ENCODE peak calls at places on chromosomes 13 and 19, in ten cellular contexts. Z, E, P, Y, X, S, N, R, C and O are unnamed samples.
A peak's percentile ranks its signal among the peaks of the same experiment; 100 is the strongest.

GRCh38 chr13:82216165-82216564 is 1666.1 kb downstream of the SLITRK1 start:
- DNase-seq in Z (no peak), E (no peak), P (no peak), Y (no peak), X (no peak), S (no peak), N (no peak), R (no peak), C (no peak), O (no peak)

GRCh38 chr13:20165417-20166257 is 4.8 kb upstream of the GJA3 start:
- DNase-seq in Z (no peak), E (no peak), P (no peak), Y (no peak), X (no peak), S (no peak), N (no peak), R (no peak), C (no peak), O (no peak)

GRCh38 chr19:34838248-34838647 is 65.2 kb upstream of the ZNF599 start:
- DNase-seq in Z (no peak), E (no peak), P (no peak), Y (no peak), X (no peak), S (no peak), N (no peak), R (no peak), C (no peak), O (peak; percentile 41)

GRCh38 chr19:3397266-3398022 is 31.1 kb downstream of the NFIC start:
- DNase-seq in Z (no peak), E (no peak), P (no peak), Y (no peak), X (no peak), S (no peak), N (no peak), R (no peak), C (no peak), O (no peak)

GRCh38 chr13:72194531-72194930 is 327.5 kb upstream of the DACH1 start:
- DNase-seq in Z (no peak), E (no peak), P (no peak), Y (no peak), X (peak; percentile 46), S (peak; percentile 67), N (no peak), R (no peak), C (no peak), O (no peak)

GRCh38 chr19:1250374-1251232 is 2.2 kb downstream of the MIDN start:
- DNase-seq in Z (no peak), E (no peak), P (peak; percentile 59), Y (no peak), X (peak; percentile 90), S (peak; percentile 88), N (peak; percentile 89), R (peak; percentile 72), C (peak; percentile 26), O (peak; percentile 85)

GRCh38 chr19:53991224-53992113 is at the start of gene CACNG6:
- DNase-seq in Z (no peak), E (no peak), P (no peak), Y (no peak), X (no peak), S (no peak), N (peak; percentile 71), R (no peak), C (no peak), O (peak; percentile 96)

GRCh38 chr19:17743874-17744273 is 7.4 kb upstream of the FCHO1 start:
- DNase-seq in Z (no peak), E (no peak), P (no peak), Y (no peak), X (no peak), S (no peak), N (no peak), R (no peak), C (no peak), O (no peak)

GRCh38 chr13:27827646-27828045 is 35.4 kb downstream of the GSX1 start:
- DNase-seq in Z (no peak), E (no peak), P (no peak), Y (no peak), X (no peak), S (no peak), N (no peak), R (no peak), C (no peak), O (no peak)

GRCh38 chr19:3653865-3654513 is 27.4 kb upstream of the CACTIN start:
- DNase-seq in Z (no peak), E (no peak), P (no peak), Y (no peak), X (peak; percentile 46), S (no peak), N (no peak), R (peak; percentile 17), C (no peak), O (peak; percentile 55)

GRCh38 chr19:55069137-55069858 is 6.3 kb upstream of the RDH13 start:
- DNase-seq in Z (no peak), E (no peak), P (no peak), Y (no peak), X (no peak), S (peak; percentile 76), N (no peak), R (no peak), C (no peak), O (peak; percentile 56)

GRCh38 chr19:38107129-38107528 is 116.9 kb downstream of the DPF1 start:
- DNase-seq in Z (no peak), E (no peak), P (no peak), Y (no peak), X (no peak), S (no peak), N (no peak), R (no peak), C (no peak), O (no peak)

GRCh38 chr19:49071860-49072547 is 495 bp downstream of the KCNA7 start:
- DNase-seq in Z (no peak), E (no peak), P (no peak), Y (no peak), X (no peak), S (no peak), N (peak; percentile 89), R (no peak), C (no peak), O (peak; percentile 72)

GRCh38 chr19:13906525-13906904 is 514 bp downstream of the CC2D1A start:
- DNase-seq in Z (no peak), E (no peak), P (peak; percentile 26), Y (no peak), X (no peak), S (peak; percentile 79), N (no peak), R (peak; percentile 28), C (no peak), O (peak; percentile 30)